ENCODE peak calls at places on chromosomes 16 and 17, in five cellular contexts. One of them, this sample, is unnamed.

GRCh38 chr17:45218895-45219661 is 2.6 kb upstream of the FMNL1 start:
- DNase-seq in CD4-positive, alpha-beta T cell: peak
- DNase-seq in stimulated activated effector memory CD8-positive, alpha-beta T cell treated with anti-CD3 and anti-CD28 coated beads, Interleukin-12 subunit alpha, Interleukin-12 subunit beta, amount 100 ng/mL, for 72 hours: peak
- DNase-seq in GM18507: no peak
- DNase-seq in T-helper 1 cell: peak
- DNase-seq in this sample: no peak

GRCh38 chr17:20991276-20992037 is 51.4 kb downstream of the USP22 start:
- DNase-seq in stimulated activated effector memory CD8-positive, alpha-beta T cell treated with anti-CD3 and anti-CD28 coated beads, Interleukin-12 subunit alpha, Interleukin-12 subunit beta, amount 100 ng/mL, for 72 hours: no peak
- DNase-seq in GM18507: no peak
- DNase-seq in T-helper 1 cell: no peak
- DNase-seq in CD4-positive, alpha-beta T cell: no peak
- DNase-seq in this sample: no peak

GRCh38 chr17:35373532-35373983 is at the start of gene SLFN11:
- DNase-seq in GM18507: peak
- DNase-seq in CD4-positive, alpha-beta T cell: peak
- DNase-seq in stimulated activated effector memory CD8-positive, alpha-beta T cell treated with anti-CD3 and anti-CD28 coated beads, Interleukin-12 subunit alpha, Interleukin-12 subunit beta, amount 100 ng/mL, for 72 hours: peak
- DNase-seq in T-helper 1 cell: peak
- DNase-seq in this sample: peak

GRCh38 chr17:28741358-28742349 is 2.2 kb upstream of the TRAF4 start:
- DNase-seq in stimulated activated effector memory CD8-positive, alpha-beta T cell treated with anti-CD3 and anti-CD28 coated beads, Interleukin-12 subunit alpha, Interleukin-12 subunit beta, amount 100 ng/mL, for 72 hours: no peak
- DNase-seq in GM18507: no peak
- DNase-seq in T-helper 1 cell: no peak
- DNase-seq in CD4-positive, alpha-beta T cell: no peak
- DNase-seq in this sample: no peak

GRCh38 chr17:8072339-8072726 is 15.2 kb downstream of the ALOX12B start:
- DNase-seq in stimulated activated effector memory CD8-positive, alpha-beta T cell treated with anti-CD3 and anti-CD28 coated beads, Interleukin-12 subunit alpha, Interleukin-12 subunit beta, amount 100 ng/mL, for 72 hours: no peak
- DNase-seq in CD4-positive, alpha-beta T cell: no peak
- DNase-seq in T-helper 1 cell: no peak
- DNase-seq in GM18507: no peak
- DNase-seq in this sample: no peak

GRCh38 chr16:14041164-14041563 is 30.0 kb upstream of the MRTFB start:
- DNase-seq in CD4-positive, alpha-beta T cell: no peak
- DNase-seq in GM18507: no peak
- DNase-seq in stimulated activated effector memory CD8-positive, alpha-beta T cell treated with anti-CD3 and anti-CD28 coated beads, Interleukin-12 subunit alpha, Interleukin-12 subunit beta, amount 100 ng/mL, for 72 hours: no peak
- DNase-seq in T-helper 1 cell: no peak
- DNase-seq in this sample: no peak

GRCh38 chr16:31410082-31410481 is 16.9 kb downstream of the ITGAD start:
- DNase-seq in stimulated activated effector memory CD8-positive, alpha-beta T cell treated with anti-CD3 and anti-CD28 coated beads, Interleukin-12 subunit alpha, Interleukin-12 subunit beta, amount 100 ng/mL, for 72 hours: no peak
- DNase-seq in GM18507: no peak
- DNase-seq in CD4-positive, alpha-beta T cell: no peak
- DNase-seq in T-helper 1 cell: no peak
- DNase-seq in this sample: no peak

GRCh38 chr17:80990921-80991644 is 558 bp upstream of the CHMP6 start:
- DNase-seq in GM18507: no peak
- DNase-seq in stimulated activated effector memory CD8-positive, alpha-beta T cell treated with anti-CD3 and anti-CD28 coated beads, Interleukin-12 subunit alpha, Interleukin-12 subunit beta, amount 100 ng/mL, for 72 hours: no peak
- DNase-seq in CD4-positive, alpha-beta T cell: no peak
- DNase-seq in T-helper 1 cell: no peak
- DNase-seq in this sample: no peak

This sample was measured in GM12878.